ENCODE peak calls at places on chromosomes 12 and 14, in five cellular contexts. H is Peyer's patch, J is heart left ventricle, W is A549, T is ovary. Z is an unnamed sample.

GRCh38 chr14:47103781-47104180 is 452.2 kb upstream of the RPL10L start:
- DNase-seq in H (no peak), J (no peak), W (no peak), T (no peak), Z (no peak)

GRCh38 chr14:68132722-68133121 is 313.1 kb downstream of the RAD51B start:
- DNase-seq in H (no peak), J (no peak), W (no peak), T (peak; percentile 52), Z (no peak)

GRCh38 chr14:103057028-103057371 is 349 bp downstream of the CDC42BPB start:
- DNase-seq in H (no peak), J (no peak), W (no peak), T (peak; percentile 67), Z (peak; percentile 36)

GRCh38 chr14:54562334-54562733 is 4.6 kb upstream of the SAMD4A start:
- DNase-seq in H (no peak), J (no peak), W (no peak), T (no peak), Z (no peak)

GRCh38 chr12:43551971-43552559 is at the start of gene ADAMTS20:
- DNase-seq in H (no peak), J (no peak), W (no peak), T (no peak), Z (no peak)

GRCh38 chr12:3045494-3045893 is 31.7 kb upstream of the TSPAN9 start:
- DNase-seq in H (no peak), J (no peak), W (no peak), T (no peak), Z (no peak)

GRCh38 chr14:53741379-53742225 is 215.0 kb downstream of the BMP4 start:
- DNase-seq in H (no peak), J (no peak), W (no peak), T (no peak), Z (no peak)

GRCh38 chr12:123225443-123225842 is 7.5 kb downstream of the MPHOSPH9 start:
- DNase-seq in H (no peak), J (no peak), W (no peak), T (no peak), Z (no peak)

GRCh38 chr12:104669057-104669770 is 212.5 kb downstream of the CHST11 start:
- DNase-seq in H (no peak), J (peak; percentile 70), W (no peak), T (peak; percentile 67), Z (peak; percentile 46)

GRCh38 chr14:67370830-67371229 is 10.7 kb downstream of the EIF2S1 start:
- DNase-seq in H (no peak), J (no peak), W (no peak), T (no peak), Z (no peak)

GRCh38 chr12:110647669-110648068 is 33.7 kb downstream of the TCTN1 start:
- DNase-seq in H (no peak), J (no peak), W (no peak), T (no peak), Z (no peak)

GRCh38 chr12:127873306-127873705 is 393.7 kb upstream of the TMEM132C start:
- DNase-seq in H (no peak), J (no peak), W (no peak), T (no peak), Z (no peak)

GRCh38 chr12:62840311-62840710 is 94.6 kb downstream of the PPM1H start:
- DNase-seq in H (no peak), J (no peak), W (no peak), T (no peak), Z (no peak)

GRCh38 chr14:59377991-59378720 is 87.0 kb downstream of the GPR135 start:
- DNase-seq in H (no peak), J (no peak), W (no peak), T (peak; percentile 70), Z (peak; percentile 40)

GRCh38 chr12:47017901-47018479 is 61.4 kb upstream of the PCED1B start:
- DNase-seq in H (no peak), J (no peak), W (peak; percentile 22), T (no peak), Z (no peak)

GRCh38 chr12:14901228-14901562 is 15.5 kb upstream of the MGP start:
- DNase-seq in H (no peak), J (peak; percentile 46), W (no peak), T (no peak), Z (no peak)

GRCh38 chr14:99191663-99192621 is 80.1 kb downstream of the BCL11B start:
- DNase-seq in H (peak; percentile 48), J (peak; percentile 54), W (no peak), T (peak; percentile 84), Z (peak; percentile 35)

GRCh38 chr14:23425169-23425568 is 10.3 kb downstream of the MYH7 start:
- DNase-seq in H (no peak), J (no peak), W (no peak), T (no peak), Z (no peak)
- TF ChIP-seq POLR2A in H (no peak), J (no peak), W (no peak), T (no peak), Z (no peak)

GRCh38 chr12:34051486-34051885 is 29.2 kb downstream of the ALG10 start:
- DNase-seq in H (no peak), J (no peak), W (no peak), T (no peak), Z (no peak)

GRCh38 chr12:34048714-34049113 is 26.4 kb downstream of the ALG10 start:
- DNase-seq in H (no peak), J (no peak), W (no peak), T (no peak), Z (no peak)

DNA sequence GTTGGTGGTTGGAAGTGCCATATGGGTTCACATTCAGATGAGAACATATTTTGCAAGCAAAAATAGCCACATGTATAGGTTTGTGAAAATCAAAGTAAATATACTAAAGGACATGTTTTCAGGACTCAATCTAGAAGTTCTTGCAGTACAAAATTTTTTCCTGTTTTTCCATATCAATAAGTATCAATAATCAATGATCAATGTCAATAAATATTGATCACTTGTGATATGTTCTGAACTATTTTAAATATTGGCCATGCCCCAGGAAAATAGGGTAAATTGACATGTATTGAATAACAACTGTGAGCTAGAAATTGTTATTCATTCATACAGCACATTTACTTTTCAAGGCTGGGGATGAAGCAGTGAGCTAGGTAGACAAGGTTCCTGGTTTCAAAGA is 24.3 kb downstream of the ALG10 start:
- DNase-seq in H (no peak), J (no peak), W (no peak), T (no peak), Z (no peak)
- H3K9me3 ChIP-seq in H (no peaks in the 10 kb centered on the region), J (no peaks in the 10 kb centered on the region), W (no peaks in the 10 kb centered on the region), T (no peaks in the 10 kb centered on the region), Z (no peaks in the 10 kb centered on the region)

GRCh38 chr14:24179294-24179960 is 7.5 kb downstream of the REC8 start:
- DNase-seq in H (peak; percentile 43), J (no peak), W (no peak), T (no peak), Z (no peak)

GRCh38 chr14:24182110-24182882 is 6.3 kb downstream of the IPO4 start:
- DNase-seq in H (peak; percentile 29), J (no peak), W (no peak), T (no peak), Z (no peak)

GRCh38 chr14:24178399-24179178 is 6.7 kb downstream of the REC8 start:
- DNase-seq in H (no peak), J (no peak), W (no peak), T (no peak), Z (no peak)

GRCh38 chr14:24181251-24182077 is 7.2 kb downstream of the IPO4 start:
- DNase-seq in H (peak; percentile 41), J (peak; percentile 13), W (no peak), T (no peak), Z (no peak)

DNA sequence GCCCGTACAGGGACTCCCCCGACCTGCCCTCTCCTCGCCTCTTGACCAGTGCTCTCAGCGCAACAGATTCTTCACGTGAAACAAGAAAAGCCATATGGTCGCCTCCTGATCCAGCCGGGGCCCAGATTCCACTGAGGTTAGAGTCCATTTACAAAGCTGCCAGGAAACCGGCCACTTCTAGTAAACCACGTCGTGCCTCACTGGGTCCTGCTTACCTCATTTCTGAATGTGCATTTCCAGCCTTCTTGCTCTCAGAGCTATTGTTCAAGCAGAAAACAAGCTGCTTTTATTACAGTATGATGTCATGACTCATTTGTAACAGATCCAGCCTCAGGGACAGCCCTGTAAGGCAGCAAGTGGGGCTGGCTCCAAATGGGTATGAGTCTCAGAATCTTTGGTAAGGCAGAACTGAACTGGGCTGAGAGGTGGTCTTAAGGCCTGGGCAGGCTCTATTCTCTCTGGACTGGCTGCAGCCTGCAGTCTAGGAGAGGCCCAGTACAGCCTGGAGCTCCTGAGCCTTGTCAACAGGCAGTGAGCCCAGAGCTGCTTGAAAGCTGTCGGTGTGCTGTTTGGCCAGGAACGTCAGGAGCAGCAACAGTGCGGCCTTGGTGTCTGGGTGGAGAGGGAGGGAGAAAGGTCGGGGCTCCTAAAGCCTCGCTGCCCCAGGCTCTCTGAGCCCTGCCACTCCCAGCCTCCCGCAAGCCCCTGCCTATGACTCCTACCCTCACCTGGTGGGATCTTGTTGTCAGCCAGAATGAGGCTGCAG is 8.3 kb downstream of the REC8 start:
- DNase-seq in H (no peak), J (peak; percentile 17), W (no peak), T (no peak), Z (peak; percentile 42)
- TF ChIP-seq POLR2A in H (no peak), J (no peak), W (no peak), T (no peak), Z (no peak)

GRCh38 chr14:26276757-26277156 is 321.1 kb downstream of the NOVA1 start:
- DNase-seq in H (no peak), J (no peak), W (no peak), T (no peak), Z (no peak)
- H3K9me3 ChIP-seq in H (no peaks in the 10 kb centered on the region), J (no peaks in the 10 kb centered on the region), W (peaks cover 17% of the 10 kb centered on the region), T (no peaks in the 10 kb centered on the region), Z (no peaks in the 10 kb centered on the region)

DNA sequence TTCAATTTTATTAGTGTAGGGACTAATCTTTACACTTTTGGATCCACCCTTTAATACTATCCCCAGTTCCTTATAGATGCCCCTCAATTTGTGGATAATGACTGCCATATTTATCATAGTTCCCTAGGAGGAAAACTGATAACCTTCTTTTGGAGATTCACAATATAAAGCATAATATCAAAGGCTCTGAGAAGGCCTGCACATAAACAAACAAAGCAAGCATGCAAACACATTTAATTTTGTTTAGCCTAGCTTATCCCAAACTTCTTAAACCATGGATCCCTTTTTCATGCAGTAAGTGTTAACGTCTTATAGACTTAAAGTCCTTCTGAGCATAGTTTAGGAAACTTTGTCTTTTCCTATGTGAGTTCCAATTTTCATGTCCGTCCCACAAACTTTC is 290.4 kb upstream of the TBX3 start:
- DNase-seq in H (no peak), J (no peak), W (no peak), T (no peak), Z (no peak)
- TF ChIP-seq POLR2A in H (no peak), J (no peak), W (no peak), T (no peak), Z (no peak)

GRCh38 chr14:105914738-105915385 is 388.5 kb downstream of the TMEM121 start:
- DNase-seq in H (peak; percentile 29), J (no peak), W (no peak), T (no peak), Z (no peak)
- H3K9me3 ChIP-seq in H (no peaks in the 10 kb centered on the region), J (no peaks in the 10 kb centered on the region), W (no peaks in the 10 kb centered on the region), T (no peaks in the 10 kb centered on the region), Z (no peaks in the 10 kb centered on the region)

DNA sequence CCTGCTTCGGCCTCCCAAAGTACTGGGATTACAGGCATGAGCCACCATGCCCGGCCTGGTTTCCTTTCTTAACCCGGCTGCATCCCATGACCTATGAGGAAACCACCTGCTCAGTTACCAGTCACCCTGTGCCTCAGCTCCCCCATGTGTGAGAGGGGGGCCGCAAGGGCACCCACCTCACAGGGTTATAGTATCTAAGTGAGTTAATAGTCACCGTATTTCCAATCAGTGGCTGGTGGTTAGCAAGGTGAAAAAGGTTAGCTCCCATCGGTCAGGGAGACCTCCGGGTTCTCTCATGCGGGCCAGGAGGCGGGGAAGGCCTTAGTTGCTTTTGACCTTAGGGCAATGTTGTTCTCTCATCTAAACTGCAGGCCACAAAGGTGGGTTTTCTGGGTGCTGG is 6.7 kb downstream of the LRP1 start:
- DNase-seq in H (no peak), J (no peak), W (no peak), T (no peak), Z (peak; percentile 29)
- TF ChIP-seq POLR2A in H (no peak), J (no peak), W (no peak), T (no peak), Z (no peak)

Z was measured in uterus.